ENCODE peak calls at places on chromosomes 13 and 19, in four cellular contexts. E is transverse colon, O is A673, H is Peyer's patch. A is an unnamed sample.

GRCh38 chr13:80399340-80400163 is 58.6 kb upstream of the SPRY2 start:
- DNase-seq in H (peak; percentile 21), E (peak; percentile 23), O (no peak), A (no peak)

GRCh38 chr13:35914662-35915061 is 216.5 kb downstream of the DCLK1 start:
- DNase-seq in H (no peak), O (no peak), E (no peak), A (no peak)

GRCh38 chr13:99376132-99376531 is 68.9 kb upstream of the GPR183 start:
- DNase-seq in E (no peak), O (no peak), H (peak; percentile 88), A (no peak)

GRCh38 chr13:37775871-37776270 is 93.7 kb downstream of the TRPC4 start:
- DNase-seq in E (no peak), H (no peak), O (no peak), A (no peak)

GRCh38 chr13:100139822-100140221 is 50.9 kb downstream of the PCCA start:
- DNase-seq in O (no peak), H (no peak), E (no peak), A (no peak)

GRCh38 chr13:103351035-103351828 is 285.0 kb upstream of the SLC10A2 start:
- DNase-seq in O (peak; percentile 7), H (no peak), E (peak; percentile 10), A (no peak)

GRCh38 chr19:13727798-13728197 is 36.5 kb upstream of the MRI1 start:
- DNase-seq in H (no peak), E (no peak), O (peak; percentile 27), A (no peak)

GRCh38 chr19:3115411-3115810 is 20.4 kb upstream of the GNA15 start:
- DNase-seq in H (no peak), O (no peak), E (no peak), A (no peak)

GRCh38 chr19:13037161-13037560 is 41.9 kb downstream of the NFIX start:
- DNase-seq in E (no peak), H (no peak), O (no peak), A (no peak)

GRCh38 chr13:37383856-37384255 is 214.7 kb downstream of the POSTN start:
- DNase-seq in E (no peak), O (no peak), H (no peak), A (no peak)

GRCh38 chr19:30066781-30067759 is 125.0 kb downstream of the URI1 start:
- DNase-seq in O (no peak), H (no peak), E (peak; percentile 5), A (no peak)

GRCh38 chr13:34290661-34291060 is 472.7 kb downstream of the RFC3 start:
- DNase-seq in H (no peak), O (no peak), E (no peak), A (no peak)

GRCh38 chr13:92321174-92321573 is 905.4 kb upstream of the GPC6 start:
- DNase-seq in O (no peak), H (no peak), E (no peak), A (no peak)

GRCh38 chr13:94674609-94675348 is 37.6 kb downstream of the SOX21 start:
- DNase-seq in H (peak; percentile 26), O (peak; percentile 67), E (peak; percentile 46), A (peak; percentile 59)

GRCh38 chr19:12722566-12723382 is 958 bp downstream of the TNPO2 start:
- DNase-seq in E (peak; percentile 97), O (peak; percentile 100), H (peak; percentile 97), A (peak; percentile 98)

GRCh38 chr19:17765069-17765618 is 13.9 kb downstream of the FCHO1 start:
- DNase-seq in O (no peak), H (peak; percentile 44), E (peak; percentile 86), A (no peak)

GRCh38 chr13:110308377-110309158 is 1.5 kb downstream of the COL4A2 start:
- DNase-seq in O (peak; percentile 74), E (no peak), H (no peak), A (no peak)

GRCh38 chr13:95233026-95233635 is 68.1 kb downstream of the ABCC4 start:
- DNase-seq in E (no peak), O (peak; percentile 45), H (no peak), A (no peak)

GRCh38 chr13:110173247-110173818 is 133.6 kb downstream of the COL4A1 start:
- DNase-seq in O (no peak), E (no peak), H (no peak), A (no peak)

GRCh38 chr19:33134571-33135041 is 2.7 kb downstream of the WDR88 start:
- DNase-seq in H (no peak), O (no peak), E (no peak), A (peak; percentile 57)

GRCh38 chr19:47711652-47712239 is 1.5 kb upstream of the EHD2 start:
- DNase-seq in O (no peak), H (no peak), E (no peak), A (no peak)

DNA sequence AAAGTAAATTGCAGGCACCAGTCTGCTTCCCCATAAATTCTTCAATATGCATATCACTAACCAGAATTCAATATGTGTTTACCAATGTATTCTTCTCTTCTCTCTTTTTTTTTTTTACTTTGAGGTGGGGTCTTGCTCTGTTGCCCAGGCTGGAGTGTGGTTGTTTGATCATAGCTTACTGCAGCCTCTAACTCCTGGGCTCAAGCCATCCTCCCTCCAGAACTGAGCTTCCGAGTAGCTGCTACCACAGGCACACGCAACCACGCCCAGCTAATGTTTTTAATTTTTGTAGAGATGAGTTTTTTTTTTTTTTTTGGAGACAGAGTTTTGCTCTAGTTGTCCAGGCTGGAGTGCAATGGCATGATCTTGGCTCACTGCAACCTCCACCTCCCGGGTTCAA is 16.8 kb downstream of the LTBP4 start:
- DNase-seq in E (no peak), H (no peak), O (no peak), A (no peak)
- H3K4me1 ChIP-seq in E (peaks cover 32% of the 10 kb centered on the region), H (no peaks in the 10 kb centered on the region), O (peaks cover 22% of the 10 kb centered on the region), A (peaks cover 8% of the 10 kb centered on the region)

GRCh38 chr19:49442354-49442753 is 1.0 kb upstream of the SLC17A7 start:
- DNase-seq in O (peak; percentile 81), H (no peak), E (peak; percentile 33), A (no peak)
- H3K4me3 ChIP-seq in O (peak overlapping the region; percentile 68), H (peak overlapping the region; percentile 67), E (no peak overlapping the region), A (no peak overlapping the region)

GRCh38 chr19:55050749-55051532 is 12.0 kb downstream of the RDH13 start:
- DNase-seq in E (no peak), H (no peak), O (no peak), A (no peak)

GRCh38 chr19:55046975-55047622 is 9.0 kb upstream of the GP6 start:
- DNase-seq in O (no peak), H (no peak), E (no peak), A (no peak)

GRCh38 chr19:55048446-55048845 is 10.4 kb upstream of the GP6 start:
- DNase-seq in E (no peak), O (no peak), H (no peak), A (no peak)

GRCh38 chr19:55044771-55045716 is 7.0 kb upstream of the GP6 start:
- DNase-seq in O (no peak), E (no peak), H (no peak), A (no peak)

GRCh38 chr19:55047951-55048350 is 9.9 kb upstream of the GP6 start:
- DNase-seq in E (no peak), O (no peak), H (no peak), A (no peak)
- H3K36me3 ChIP-seq in E (no peaks in the 10 kb centered on the region), O (peaks cover 42% of the 10 kb centered on the region), H (peaks cover 76% of the 10 kb centered on the region), A (peaks cover 37% of the 10 kb centered on the region)

DNA sequence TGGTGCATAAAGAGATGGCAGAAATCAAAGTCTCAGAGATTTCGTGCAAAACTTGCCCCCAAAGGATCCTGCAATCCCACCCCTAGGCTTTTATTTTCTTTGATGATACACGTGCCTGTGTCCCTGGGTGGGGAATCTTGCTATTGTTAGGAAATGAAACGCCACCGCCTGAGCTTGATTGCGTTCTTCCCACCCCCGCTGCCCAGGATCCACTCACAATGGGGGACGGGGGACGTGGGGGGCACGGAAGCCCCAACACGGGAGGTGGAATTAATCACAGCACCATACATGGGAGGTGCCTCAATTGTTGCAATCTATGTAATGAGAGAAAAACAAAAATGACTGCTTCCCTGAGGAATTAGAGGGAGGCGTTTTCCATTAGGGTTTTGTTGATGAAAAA is 39.6 kb downstream of the ZNRF4 start:
- DNase-seq in E (no peak), H (no peak), O (no peak), A (no peak)
- H3K4me1 ChIP-seq in E (no peaks in the 10 kb centered on the region), H (no peaks in the 10 kb centered on the region), O (no peaks in the 10 kb centered on the region), A (no peaks in the 10 kb centered on the region)

GRCh38 chr19:7349231-7349591 is 474 bp downstream of the ARHGEF18 start:
- DNase-seq in H (no peak), O (no peak), E (no peak), A (no peak)

GRCh38 chr19:7349961-7350711 is 1.4 kb downstream of the ARHGEF18 start:
- DNase-seq in H (peak; percentile 89), E (peak; percentile 48), O (no peak), A (peak; percentile 24)

GRCh38 chr19:7355151-7355845 is 6.6 kb downstream of the ARHGEF18 start:
- DNase-seq in O (no peak), E (peak; percentile 34), H (no peak), A (no peak)

GRCh38 chr19:7348587-7349230 is at the start of gene ARHGEF18:
- DNase-seq in O (no peak), E (peak; percentile 40), H (peak; percentile 93), A (peak; percentile 14)

DNA sequence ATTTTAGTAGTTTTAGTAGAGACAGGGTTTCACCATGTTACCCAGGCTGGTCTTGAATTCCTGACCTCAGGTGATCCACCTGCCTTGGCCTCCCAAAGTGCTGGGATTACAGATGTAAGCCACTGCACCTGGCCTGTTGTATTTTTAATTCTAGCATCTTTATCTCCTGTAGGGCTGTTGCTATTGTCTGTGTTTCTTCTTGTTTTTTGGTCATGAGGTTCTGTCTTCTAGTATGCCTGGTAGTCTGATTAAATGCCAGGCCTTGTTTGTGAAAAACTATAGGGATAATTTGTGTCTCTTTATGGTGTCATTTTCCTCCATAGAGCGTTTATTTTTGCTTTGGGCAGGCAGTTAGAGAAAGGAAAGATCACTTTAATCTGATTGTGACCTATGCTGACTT is 3.1 kb downstream of the ARHGEF18 start:
- DNase-seq in O (no peak), E (no peak), H (no peak), A (no peak)
- H3K4me3 ChIP-seq in O (no peak overlapping the region), E (no peak overlapping the region), H (no peak overlapping the region), A (peak overlapping the region; percentile 2)